ENCODE peak calls at places on chromosomes 6 and 20, in ten cellular contexts. One of them, this sample, is unnamed.
A peak's percentile ranks its signal among the peaks of the same experiment; 100 is the strongest.

GRCh38 chr20:53899351-53900167 is 170.8 kb downstream of the BCAS1 start:
- DNase-seq in gastrocnemius medialis: peak; percentile 53
- DNase-seq in transverse colon: peak; percentile 68
- DNase-seq in RWPE2: peak; percentile 92
- DNase-seq in psoas muscle: peak; percentile 26
- DNase-seq in small intestine: peak; percentile 80
- DNase-seq in OCI-LY7: peak; percentile 93
- DNase-seq in breast epithelium: no peak
- DNase-seq in body of pancreas: peak; percentile 55
- DNase-seq in brain microvascular endothelial cell: no peak
- DNase-seq in this sample: peak; percentile 79

GRCh38 chr20:59640267-59640666 is 35.9 kb downstream of the PHACTR3 start:
- DNase-seq in gastrocnemius medialis: no peak
- DNase-seq in transverse colon: no peak
- DNase-seq in RWPE2: no peak
- DNase-seq in psoas muscle: no peak
- DNase-seq in small intestine: no peak
- DNase-seq in OCI-LY7: no peak
- DNase-seq in breast epithelium: no peak
- DNase-seq in body of pancreas: no peak
- DNase-seq in brain microvascular endothelial cell: no peak
- DNase-seq in this sample: no peak

GRCh38 chr20:23200914-23201313 is 114.8 kb upstream of the CD93 start:
- DNase-seq in gastrocnemius medialis: no peak
- DNase-seq in transverse colon: peak; percentile 46
- DNase-seq in RWPE2: no peak
- DNase-seq in psoas muscle: peak; percentile 32
- DNase-seq in small intestine: peak; percentile 50
- DNase-seq in OCI-LY7: no peak
- DNase-seq in breast epithelium: no peak
- DNase-seq in body of pancreas: peak; percentile 44
- DNase-seq in brain microvascular endothelial cell: peak; percentile 26
- DNase-seq in this sample: no peak

GRCh38 chr6:169449221-169449620 is 195.6 kb upstream of the THBS2 start:
- DNase-seq in gastrocnemius medialis: no peak
- DNase-seq in transverse colon: no peak
- DNase-seq in RWPE2: no peak
- DNase-seq in psoas muscle: no peak
- DNase-seq in small intestine: no peak
- DNase-seq in OCI-LY7: no peak
- DNase-seq in breast epithelium: no peak
- DNase-seq in body of pancreas: no peak
- DNase-seq in brain microvascular endothelial cell: no peak
- DNase-seq in this sample: no peak

GRCh38 chr6:29834564-29835436 is 7.2 kb downstream of the HLA-G start:
- DNase-seq in gastrocnemius medialis: no peak
- DNase-seq in transverse colon: peak; percentile 37
- DNase-seq in RWPE2: no peak
- DNase-seq in psoas muscle: peak; percentile 27
- DNase-seq in small intestine: no peak
- DNase-seq in OCI-LY7: peak; percentile 40
- DNase-seq in breast epithelium: no peak
- DNase-seq in body of pancreas: peak; percentile 7
- DNase-seq in brain microvascular endothelial cell: no peak
- DNase-seq in this sample: no peak

GRCh38 chr6:119533603-119534279 is 184.2 kb upstream of the MAN1A1 start:
- DNase-seq in gastrocnemius medialis: no peak
- DNase-seq in transverse colon: no peak
- DNase-seq in RWPE2: no peak
- DNase-seq in psoas muscle: no peak
- DNase-seq in small intestine: no peak
- DNase-seq in OCI-LY7: peak; percentile 85
- DNase-seq in breast epithelium: no peak
- DNase-seq in body of pancreas: no peak
- DNase-seq in brain microvascular endothelial cell: no peak
- DNase-seq in this sample: peak; percentile 61

GRCh38 chr6:35737413-35738211 is 780 bp downstream of the ARMC12 start:
- DNase-seq in gastrocnemius medialis: no peak
- DNase-seq in transverse colon: no peak
- DNase-seq in RWPE2: no peak
- DNase-seq in psoas muscle: no peak
- DNase-seq in small intestine: peak; percentile 84
- DNase-seq in OCI-LY7: peak; percentile 91
- DNase-seq in breast epithelium: no peak
- DNase-seq in body of pancreas: peak; percentile 45
- DNase-seq in brain microvascular endothelial cell: peak; percentile 62
- DNase-seq in this sample: no peak

GRCh38 chr20:46176744-46177378 is 58.7 kb downstream of the CD40 start:
- DNase-seq in gastrocnemius medialis: no peak
- DNase-seq in transverse colon: no peak
- DNase-seq in RWPE2: no peak
- DNase-seq in psoas muscle: no peak
- DNase-seq in small intestine: no peak
- DNase-seq in OCI-LY7: no peak
- DNase-seq in breast epithelium: no peak
- DNase-seq in body of pancreas: peak; percentile 37
- DNase-seq in brain microvascular endothelial cell: no peak
- DNase-seq in this sample: no peak

GRCh38 chr6:39391182-39391581 is 68.7 kb upstream of the KCNK16 start:
- DNase-seq in gastrocnemius medialis: no peak
- DNase-seq in transverse colon: no peak
- DNase-seq in RWPE2: no peak
- DNase-seq in psoas muscle: no peak
- DNase-seq in small intestine: no peak
- DNase-seq in OCI-LY7: no peak
- DNase-seq in breast epithelium: no peak
- DNase-seq in body of pancreas: no peak
- DNase-seq in brain microvascular endothelial cell: no peak
- DNase-seq in this sample: no peak

GRCh38 chr20:32966382-32966781 is 37.9 kb downstream of the SUN5 start:
- DNase-seq in gastrocnemius medialis: no peak
- DNase-seq in transverse colon: no peak
- DNase-seq in RWPE2: peak; percentile 56
- DNase-seq in psoas muscle: no peak
- DNase-seq in small intestine: no peak
- DNase-seq in OCI-LY7: no peak
- DNase-seq in breast epithelium: no peak
- DNase-seq in body of pancreas: no peak
- DNase-seq in brain microvascular endothelial cell: no peak
- DNase-seq in this sample: no peak

GRCh38 chr6:93799226-93799625 is 379.9 kb upstream of the EPHA7 start:
- DNase-seq in gastrocnemius medialis: no peak
- DNase-seq in transverse colon: no peak
- DNase-seq in RWPE2: no peak
- DNase-seq in psoas muscle: no peak
- DNase-seq in small intestine: no peak
- DNase-seq in OCI-LY7: no peak
- DNase-seq in breast epithelium: no peak
- DNase-seq in body of pancreas: no peak
- DNase-seq in brain microvascular endothelial cell: no peak
- DNase-seq in this sample: no peak

GRCh38 chr6:43971776-43972126 is 155.5 kb downstream of the MRPL14 start:
- DNase-seq in gastrocnemius medialis: no peak
- DNase-seq in transverse colon: no peak
- DNase-seq in RWPE2: no peak
- DNase-seq in psoas muscle: no peak
- DNase-seq in small intestine: no peak
- DNase-seq in OCI-LY7: no peak
- DNase-seq in breast epithelium: no peak
- DNase-seq in body of pancreas: no peak
- DNase-seq in brain microvascular endothelial cell: no peak
- DNase-seq in this sample: no peak

GRCh38 chr20:38173237-38174156 is 8.4 kb upstream of the TGM2 start:
- DNase-seq in gastrocnemius medialis: no peak
- DNase-seq in transverse colon: no peak
- DNase-seq in RWPE2: peak; percentile 99
- DNase-seq in psoas muscle: peak; percentile 51
- DNase-seq in small intestine: peak; percentile 20
- DNase-seq in OCI-LY7: no peak
- DNase-seq in breast epithelium: no peak
- DNase-seq in body of pancreas: peak; percentile 47
- DNase-seq in brain microvascular endothelial cell: peak; percentile 94
- DNase-seq in this sample: peak; percentile 55

GRCh38 chr20:58014628-58015315 is 213.7 kb downstream of the ANKRD60 start:
- DNase-seq in gastrocnemius medialis: no peak
- DNase-seq in transverse colon: no peak
- DNase-seq in RWPE2: peak; percentile 73
- DNase-seq in psoas muscle: no peak
- DNase-seq in small intestine: no peak
- DNase-seq in OCI-LY7: no peak
- DNase-seq in breast epithelium: no peak
- DNase-seq in body of pancreas: no peak
- DNase-seq in brain microvascular endothelial cell: no peak
- DNase-seq in this sample: peak; percentile 69

GRCh38 chr20:62982124-62983075 is 24.4 kb downstream of the BHLHE23 start:
- DNase-seq in gastrocnemius medialis: no peak
- DNase-seq in transverse colon: no peak
- DNase-seq in RWPE2: no peak
- DNase-seq in psoas muscle: no peak
- DNase-seq in small intestine: no peak
- DNase-seq in OCI-LY7: no peak
- DNase-seq in breast epithelium: no peak
- DNase-seq in body of pancreas: no peak
- DNase-seq in brain microvascular endothelial cell: no peak
- DNase-seq in this sample: no peak
- H3K27ac ChIP-seq in gastrocnemius medialis: no peak overlapping the region
- H3K27ac ChIP-seq in transverse colon: no peak overlapping the region
- H3K27ac ChIP-seq in RWPE2: no peak overlapping the region
- H3K27ac ChIP-seq in psoas muscle: no peak overlapping the region
- H3K27ac ChIP-seq in small intestine: no peak overlapping the region
- H3K27ac ChIP-seq in OCI-LY7: no peak overlapping the region
- H3K27ac ChIP-seq in breast epithelium: no peak overlapping the region
- H3K27ac ChIP-seq in body of pancreas: no peak overlapping the region
- H3K27ac ChIP-seq in brain microvascular endothelial cell: no peak overlapping the region
- H3K27ac ChIP-seq in this sample: no peak overlapping the region

DNA sequence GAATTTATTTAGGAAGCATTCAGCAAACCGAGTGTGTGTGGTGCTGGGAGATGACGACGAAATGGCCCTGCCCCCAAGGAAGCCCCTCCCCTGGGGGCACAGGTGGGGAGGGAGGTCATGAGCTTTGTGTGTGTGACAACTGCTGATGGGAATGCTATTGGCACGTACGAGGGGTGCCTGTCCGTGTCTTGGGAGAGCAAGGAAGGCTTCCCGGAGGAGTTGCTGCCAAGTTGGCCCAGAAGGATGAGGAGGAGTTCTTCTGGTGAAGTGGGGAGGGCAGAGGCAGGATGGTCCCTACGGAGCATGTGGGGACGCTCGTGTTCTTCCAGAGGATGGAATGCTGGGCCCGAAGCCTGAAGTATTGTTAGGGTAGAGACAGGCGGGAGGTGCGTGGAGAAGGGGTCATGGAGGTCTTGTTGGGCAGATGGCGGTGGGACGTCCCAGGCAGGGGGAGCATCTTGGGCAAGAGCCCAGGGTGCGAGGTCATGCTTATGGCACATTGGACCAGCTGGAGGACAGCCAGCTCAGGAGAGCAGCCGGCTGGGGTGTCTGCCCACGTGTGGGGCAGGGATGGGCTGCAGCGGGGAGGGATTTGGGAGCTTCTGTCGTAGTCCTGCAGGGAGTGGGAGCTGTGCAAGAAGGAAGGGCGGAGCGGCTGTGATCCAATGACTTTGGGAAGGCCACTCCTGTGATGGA is 46.1 kb downstream of the SYNJ2 start:
- DNase-seq in gastrocnemius medialis: no peak
- DNase-seq in transverse colon: no peak
- DNase-seq in RWPE2: no peak
- DNase-seq in psoas muscle: no peak
- DNase-seq in small intestine: no peak
- DNase-seq in OCI-LY7: no peak
- DNase-seq in breast epithelium: no peak
- DNase-seq in body of pancreas: no peak
- DNase-seq in brain microvascular endothelial cell: no peak
- DNase-seq in this sample: no peak
- H3K27ac ChIP-seq in gastrocnemius medialis: peak overlapping the region; percentile 73
- H3K27ac ChIP-seq in transverse colon: peak overlapping the region; percentile 59
- H3K27ac ChIP-seq in RWPE2: no peak overlapping the region
- H3K27ac ChIP-seq in psoas muscle: no peak overlapping the region
- H3K27ac ChIP-seq in small intestine: no peak overlapping the region
- H3K27ac ChIP-seq in OCI-LY7: no peak overlapping the region
- H3K27ac ChIP-seq in breast epithelium: peak overlapping the region; percentile 91
- H3K27ac ChIP-seq in body of pancreas: no peak overlapping the region
- H3K27ac ChIP-seq in brain microvascular endothelial cell: peak overlapping the region; percentile 96
- H3K27ac ChIP-seq in this sample: no peak overlapping the region

DNA sequence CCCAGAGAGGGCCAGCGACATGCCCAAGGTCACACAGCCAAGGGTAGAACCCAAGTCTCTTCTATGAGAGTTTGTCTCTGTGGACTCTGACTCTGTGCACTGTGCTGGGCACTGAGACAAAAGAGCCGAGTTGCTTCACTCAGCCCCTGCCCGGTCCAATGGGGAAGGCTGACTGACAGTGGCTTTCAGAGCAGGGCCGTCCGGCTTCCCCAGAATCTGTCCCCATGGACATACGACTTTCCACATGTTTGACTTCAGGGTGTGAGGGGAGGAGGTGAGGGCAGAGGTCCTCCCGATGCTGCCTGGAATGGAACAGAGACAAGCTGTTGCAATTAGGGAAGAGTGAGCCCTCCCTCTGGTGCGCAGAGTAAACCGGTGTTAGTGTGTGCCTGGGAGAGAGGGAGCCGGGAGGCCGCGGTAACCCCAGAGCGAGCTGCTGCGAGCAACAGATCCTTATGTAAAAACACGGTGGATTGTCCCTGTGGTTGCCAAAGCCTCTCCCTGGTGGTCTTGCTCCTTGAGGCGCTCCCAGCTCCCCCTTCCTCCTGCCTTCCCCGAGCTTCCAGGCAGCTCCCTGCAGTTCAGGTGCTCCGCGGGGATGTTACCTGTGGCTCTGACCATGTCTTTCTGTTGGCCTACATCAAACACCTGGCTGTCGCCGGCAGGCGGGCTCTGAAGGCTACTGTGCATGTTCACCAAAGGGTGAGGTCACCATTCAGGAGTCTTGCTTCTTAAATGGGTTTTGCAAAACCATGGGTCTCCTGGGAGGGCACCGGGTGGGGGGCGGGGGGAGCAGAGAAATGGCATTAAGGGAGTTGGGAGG is 678 bp downstream of the SIRPA start:
- DNase-seq in gastrocnemius medialis: no peak
- DNase-seq in transverse colon: no peak
- DNase-seq in RWPE2: no peak
- DNase-seq in psoas muscle: peak; percentile 69
- DNase-seq in small intestine: peak; percentile 61
- DNase-seq in OCI-LY7: no peak
- DNase-seq in breast epithelium: no peak
- DNase-seq in body of pancreas: peak; percentile 31
- DNase-seq in brain microvascular endothelial cell: no peak
- DNase-seq in this sample: no peak
- H3K27ac ChIP-seq in gastrocnemius medialis: peak overlapping the region; percentile 81
- H3K27ac ChIP-seq in transverse colon: peak overlapping the region; percentile 82
- H3K27ac ChIP-seq in RWPE2: peak overlapping the region; percentile 62
- H3K27ac ChIP-seq in psoas muscle: peak overlapping the region; percentile 91
- H3K27ac ChIP-seq in small intestine: peak overlapping the region; percentile 52
- H3K27ac ChIP-seq in OCI-LY7: no peak overlapping the region
- H3K27ac ChIP-seq in breast epithelium: peak overlapping the region; percentile 99
- H3K27ac ChIP-seq in body of pancreas: peak overlapping the region; percentile 70
- H3K27ac ChIP-seq in brain microvascular endothelial cell: no peak overlapping the region
- H3K27ac ChIP-seq in this sample: peak overlapping the region; percentile 77

DNA sequence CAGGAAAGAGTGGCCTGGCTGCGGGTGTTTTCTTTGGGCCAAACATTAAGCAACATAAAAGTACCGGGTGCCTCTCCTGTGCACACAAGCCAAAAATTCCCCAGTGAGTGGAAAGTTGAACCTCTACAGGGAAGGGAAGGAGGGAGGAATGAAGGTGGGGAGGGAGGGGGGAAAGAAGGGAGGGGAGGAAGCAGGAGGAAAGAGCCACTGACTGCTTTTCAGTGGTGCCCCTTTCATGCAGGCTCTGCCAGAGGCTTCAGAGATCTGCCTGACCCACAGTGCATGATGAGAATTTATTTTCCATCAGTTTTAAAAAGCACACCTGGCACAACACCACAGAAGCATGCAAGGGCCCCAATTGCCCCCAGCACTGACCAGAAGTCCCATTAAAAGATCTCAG is 27.5 kb upstream of the AVP start:
- DNase-seq in gastrocnemius medialis: no peak
- DNase-seq in transverse colon: no peak
- DNase-seq in RWPE2: no peak
- DNase-seq in psoas muscle: no peak
- DNase-seq in small intestine: no peak
- DNase-seq in OCI-LY7: no peak
- DNase-seq in breast epithelium: no peak
- DNase-seq in body of pancreas: no peak
- DNase-seq in brain microvascular endothelial cell: no peak
- DNase-seq in this sample: no peak
- H3K27ac ChIP-seq in gastrocnemius medialis: no peak overlapping the region
- H3K27ac ChIP-seq in transverse colon: no peak overlapping the region
- H3K27ac ChIP-seq in RWPE2: no peak overlapping the region
- H3K27ac ChIP-seq in psoas muscle: no peak overlapping the region
- H3K27ac ChIP-seq in small intestine: no peak overlapping the region
- H3K27ac ChIP-seq in OCI-LY7: no peak overlapping the region
- H3K27ac ChIP-seq in breast epithelium: no peak overlapping the region
- H3K27ac ChIP-seq in body of pancreas: no peak overlapping the region
- H3K27ac ChIP-seq in brain microvascular endothelial cell: no peak overlapping the region
- H3K27ac ChIP-seq in this sample: no peak overlapping the region